ENCODE peak calls at places on chromosome 4, in five cellular contexts. N is adrenal gland, S is tibial nerve, G is A549, W is esophagus muscularis mucosa. C is an unnamed sample.
A peak's percentile ranks its signal among the peaks of the same experiment; 100 is the strongest.

GRCh38 chr4:159010563-159011260 is 92.2 kb upstream of the RAPGEF2 start:
- DNase-seq in G (peak; percentile 50), N (peak; percentile 65), S (peak; percentile 70), W (no peak), C (no peak)

GRCh38 chr4:81982846-81983540 is 390.8 kb downstream of the HNRNPD start:
- DNase-seq in S (no peak), N (no peak), W (no peak), G (no peak), C (no peak)

GRCh38 chr4:113636877-113637276 is 124.7 kb downstream of the CAMK2D start:
- DNase-seq in N (no peak), W (no peak), S (no peak), G (no peak), C (no peak)

GRCh38 chr4:83358410-83358809 is 23.8 kb upstream of the HPSE start:
- DNase-seq in W (no peak), S (no peak), N (no peak), G (peak; percentile 37), C (no peak)

GRCh38 chr4:183635737-183636136 is 23.2 kb downstream of the RWDD4 start:
- DNase-seq in W (no peak), N (no peak), G (no peak), S (no peak), C (no peak)

GRCh38 chr4:141807073-141807472 is 170.7 kb downstream of the IL15 start:
- DNase-seq in W (no peak), S (no peak), G (no peak), N (no peak), C (no peak)

GRCh38 chr4:4990329-4990728 is 28.9 kb downstream of the CYTL1 start:
- DNase-seq in G (no peak), N (no peak), S (no peak), W (peak; percentile 74), C (no peak)

GRCh38 chr4:73964862-73965611 is 16.8 kb downstream of the PF4 start:
- DNase-seq in W (no peak), N (no peak), S (no peak), G (peak; percentile 7), C (no peak)

GRCh38 chr4:1579834-1580686 is 104.1 kb downstream of the FAM53A start:
- DNase-seq in G (peak; percentile 96), S (peak; percentile 89), N (peak; percentile 76), W (no peak), C (peak; percentile 98)

GRCh38 chr4:115331241-115331640 is 217.8 kb upstream of the NDST4 start:
- DNase-seq in G (no peak), N (no peak), S (no peak), W (no peak), C (no peak)

GRCh38 chr4:185941476-185941875 is 127.5 kb upstream of the TLR3 start:
- DNase-seq in N (peak; percentile 59), W (peak; percentile 90), S (no peak), G (no peak), C (no peak)

GRCh38 chr4:1777822-1778641 is 15.1 kb upstream of the FGFR3 start:
- DNase-seq in G (peak; percentile 63), N (no peak), S (no peak), W (no peak), C (peak; percentile 56)

GRCh38 chr4:109206610-109207009 is 95.8 kb downstream of the COL25A1 start:
- DNase-seq in S (no peak), G (no peak), W (no peak), N (no peak), C (no peak)

GRCh38 chr4:187668683-187669082 is 326.9 kb upstream of the ZFP42 start:
- DNase-seq in S (no peak), W (no peak), G (no peak), N (no peak), C (no peak)

GRCh38 chr4:28354874-28355273 is 1494.2 kb downstream of the STIM2 start:
- DNase-seq in N (no peak), G (no peak), S (no peak), W (no peak), C (no peak)
- TF ChIP-seq POLR2A in N (no peak), G (no peak), S (no peak), W (no peak), C (no peak)

GRCh38 chr4:76198411-76199237 is 15.0 kb downstream of the SCARB2 start:
- DNase-seq in N (peak; percentile 79), S (peak; percentile 79), W (peak; percentile 92), G (peak; percentile 12), C (peak; percentile 30)

GRCh38 chr4:76199664-76200211 is 13.9 kb downstream of the SCARB2 start:
- DNase-seq in G (no peak), N (no peak), S (no peak), W (peak; percentile 87), C (no peak)

GRCh38 chr4:76197971-76198410 is 15.6 kb downstream of the SCARB2 start:
- DNase-seq in W (peak; percentile 91), G (no peak), N (peak; percentile 39), S (peak; percentile 42), C (peak; percentile 24)

GRCh38 chr4:76203541-76203940 is 10.1 kb downstream of the SCARB2 start:
- DNase-seq in G (no peak), S (no peak), W (peak; percentile 50), N (no peak), C (no peak)

GRCh38 chr4:76200771-76201224 is 12.8 kb downstream of the SCARB2 start:
- DNase-seq in W (peak; percentile 72), G (no peak), N (no peak), S (no peak), C (peak; percentile 13)
- TF ChIP-seq POLR2A in W (no peak), G (no peak), N (no peak), S (no peak), C (no peak)

DNA sequence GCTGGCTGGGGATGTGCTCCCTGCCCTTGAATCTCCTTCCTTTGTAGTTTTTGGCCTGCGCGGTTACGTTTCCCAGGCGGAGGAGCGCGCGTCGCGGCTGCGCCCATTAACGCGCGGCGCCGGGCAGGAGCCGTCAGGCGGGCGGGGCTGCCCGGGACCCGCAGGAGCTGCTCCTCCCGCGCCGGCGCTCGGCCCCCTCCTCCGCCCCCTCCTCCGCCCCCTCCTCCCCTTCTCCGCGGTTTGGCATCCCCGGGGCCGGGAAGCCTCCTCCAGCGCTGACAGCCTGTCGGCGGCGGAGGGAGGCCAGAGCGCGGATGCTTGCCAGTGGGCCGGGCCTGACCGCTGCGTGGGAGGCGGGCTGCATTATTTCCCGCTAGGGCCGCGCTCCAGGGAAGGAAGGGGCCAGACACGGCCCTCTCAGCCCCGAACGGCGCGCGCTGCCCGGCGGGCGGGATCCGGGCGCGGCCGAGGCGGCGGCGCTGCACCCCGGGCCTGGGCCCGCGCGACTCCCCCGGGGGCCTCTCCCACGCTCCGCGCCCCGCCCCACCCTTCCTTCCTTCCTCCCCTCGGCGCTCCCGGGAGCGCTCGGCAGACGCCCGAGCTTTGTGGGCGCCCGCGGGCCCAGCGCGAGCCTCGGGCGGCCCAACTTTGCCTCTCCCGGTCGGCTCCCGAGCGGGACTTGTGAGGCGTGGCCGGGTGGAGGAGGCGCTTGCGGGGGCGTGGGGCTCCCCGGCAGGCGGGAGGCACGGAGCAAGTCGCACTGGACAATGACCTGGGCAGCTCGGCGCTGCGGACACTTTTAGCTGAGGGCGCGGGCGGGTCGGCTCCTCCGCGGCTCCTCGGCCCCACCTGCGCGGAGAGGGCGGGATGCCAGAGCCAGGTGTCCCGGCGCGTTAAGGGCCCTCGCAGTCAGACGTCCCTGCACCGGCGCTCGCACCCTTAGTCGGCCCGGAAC is at the start of gene DCLK2:
- DNase-seq in N (peak; percentile 77), G (peak; percentile 75), W (peak; percentile 93), S (peak; percentile 24), C (peak; percentile 16)
- TF ChIP-seq POLR2A in N (peak; percentile 22), G (peak; percentile 41), W (no peak), S (peak; percentile 33), C (no peak)

GRCh38 chr4:165011403-165011802 is 20.4 kb upstream of the TRIM60 start:
- DNase-seq in N (no peak), W (no peak), S (no peak), G (no peak), C (no peak)
- TF ChIP-seq POLR2A in N (no peak), W (no peak), S (no peak), G (no peak), C (no peak)

GRCh38 chr4:128812360-128812958 is 3.0 kb downstream of the JADE1 start:
- DNase-seq in G (peak; percentile 62), S (peak; percentile 21), W (no peak), N (peak; percentile 57), C (peak; percentile 92)

GRCh38 chr4:128810871-128811570 is 1.5 kb downstream of the JADE1 start:
- DNase-seq in G (peak; percentile 88), W (peak; percentile 94), S (peak; percentile 66), N (peak; percentile 87), C (peak; percentile 84)

GRCh38 chr4:128811571-128812359 is 2.3 kb downstream of the JADE1 start:
- DNase-seq in N (peak; percentile 92), W (peak; percentile 98), G (peak; percentile 94), S (peak; percentile 81), C (peak; percentile 96)

GRCh38 chr4:128810331-128810870 is 901 bp downstream of the JADE1 start:
- DNase-seq in N (peak; percentile 52), G (peak; percentile 69), W (no peak), S (peak; percentile 23), C (peak; percentile 79)

GRCh38 chr4:128809477-128810330 is at the start of gene JADE1:
- DNase-seq in S (peak; percentile 97), N (peak; percentile 94), W (peak; percentile 98), G (peak; percentile 94), C (peak; percentile 97)
- TF ChIP-seq POLR2A in S (peak; percentile 64), N (peak; percentile 83), W (no peak), G (peak; percentile 31), C (peak; percentile 58)

GRCh38 chr4:127783026-127783769 is 1.1 kb downstream of the HSPA4L start:
- DNase-seq in G (peak; percentile 64), W (peak; percentile 92), S (peak; percentile 57), N (peak; percentile 92), C (no peak)
- TF ChIP-seq POLR2A in G (no peak), W (no peak), S (no peak), N (peak; percentile 27), C (no peak)

GRCh38 chr4:139177888-139178609 is 1.0 kb upstream of the ELF2 start:
- DNase-seq in W (peak; percentile 98), S (peak; percentile 91), G (peak; percentile 90), N (peak; percentile 97), C (peak; percentile 95)
- TF ChIP-seq POLR2A in W (peak; percentile 86), S (peak; percentile 94), G (peak; percentile 92), N (peak; percentile 93), C (peak; percentile 99)

GRCh38 chr4:38815879-38816782 is 11.5 kb upstream of the TLR1 start:
- DNase-seq in W (no peak), S (no peak), N (no peak), G (no peak), C (no peak)
- TF ChIP-seq POLR2A in W (no peak), S (peak; percentile 43), N (no peak), G (no peak), C (no peak)

GRCh38 chr4:182448281-182449151 is 205.3 kb downstream of the TENM3 start:
- DNase-seq in G (peak; percentile 67), S (peak; percentile 81), N (peak; percentile 92), W (no peak), C (peak; percentile 58)
- TF ChIP-seq POLR2A in G (no peak), S (peak; percentile 68), N (peak; percentile 52), W (no peak), C (no peak)